ENCODE peak calls at places on chromosome 17, in six cellular contexts. O is GM23248, I is cardiac muscle cell, Y is A549, S is mammary epithelial cell, Z is body of pancreas. K is an unnamed sample.
A peak's percentile ranks its signal among the peaks of the same experiment; 100 is the strongest.

GRCh38 chr17:80926601-80927250 is 64.9 kb upstream of the CHMP6 start:
- DNase-seq in Z (no peak), Y (no peak), O (no peak), I (no peak), S (no peak), K (no peak)

GRCh38 chr17:31448467-31449077 is 57.1 kb downstream of the RAB11FIP4 start:
- DNase-seq in Y (no peak), S (no peak), Z (no peak), I (no peak), O (peak; percentile 49), K (peak; percentile 70)

GRCh38 chr17:81508639-81509047 is 4.0 kb downstream of the ACTG1 start:
- DNase-seq in I (peak; percentile 66), S (peak; percentile 54), O (peak; percentile 63), Y (no peak), Z (no peak), K (peak; percentile 50)

GRCh38 chr17:51103451-51103850 is 17.2 kb downstream of the SPAG9 start:
- DNase-seq in S (no peak), I (peak; percentile 30), O (no peak), Z (no peak), Y (no peak), K (no peak)

GRCh38 chr17:76033139-76033538 is 6.0 kb upstream of the EVPL start:
- DNase-seq in O (no peak), S (no peak), I (no peak), Y (no peak), Z (no peak), K (no peak)

GRCh38 chr17:39800540-39800939 is 62.8 kb downstream of the GRB7 start:
- DNase-seq in Y (no peak), S (peak; percentile 78), O (no peak), Z (no peak), I (no peak), K (no peak)

GRCh38 chr17:72472116-72472515 is 351.3 kb downstream of the SOX9 start:
- DNase-seq in Y (no peak), O (no peak), S (no peak), I (no peak), Z (no peak), K (no peak)

GRCh38 chr17:79658811-79659207 is 48.0 kb upstream of the RBFOX3 start:
- DNase-seq in I (peak; percentile 68), Z (peak; percentile 16), Y (peak; percentile 70), O (peak; percentile 38), S (no peak), K (no peak)

GRCh38 chr17:29112780-29113295 is 67.4 kb downstream of the MYO18A start:
- DNase-seq in Y (no peak), S (no peak), O (peak; percentile 37), Z (peak; percentile 50), I (no peak), K (no peak)

GRCh38 chr17:75442168-75443103 is 14.0 kb upstream of the TMEM94 start:
- DNase-seq in S (no peak), I (peak; percentile 35), Z (no peak), Y (no peak), O (no peak), K (peak; percentile 43)

GRCh38 chr17:32958418-32958817 is 30.5 kb downstream of the TMEM98 start:
- DNase-seq in Y (no peak), Z (no peak), O (peak; percentile 72), I (no peak), S (no peak), K (no peak)

GRCh38 chr17:49013311-49014205 is 16.4 kb downstream of the IGF2BP1 start:
- DNase-seq in Y (no peak), S (no peak), Z (no peak), I (peak; percentile 76), O (peak; percentile 58), K (no peak)

GRCh38 chr17:81510798-81511549 is 1.6 kb downstream of the ACTG1 start:
- DNase-seq in I (peak; percentile 64), Z (no peak), O (peak; percentile 61), S (no peak), Y (no peak), K (no peak)

GRCh38 chr17:52923658-52924057 is 765.1 kb upstream of the CA10 start:
- DNase-seq in O (no peak), I (no peak), S (no peak), Z (no peak), Y (no peak), K (no peak)

GRCh38 chr17:80182118-80182844 is 12.5 kb downstream of the CARD14 start:
- DNase-seq in S (no peak), Y (no peak), Z (no peak), O (no peak), I (no peak), K (no peak)

GRCh38 chr17:74361613-74362391 is at the start of gene BTBD17:
- DNase-seq in Z (peak; percentile 54), S (peak; percentile 20), O (peak; percentile 55), I (peak; percentile 64), Y (peak; percentile 74), K (peak; percentile 50)

GRCh38 chr17:35160354-35161201 is 13.0 kb downstream of the UNC45B start:
- DNase-seq in Y (no peak), I (no peak), Z (no peak), S (no peak), O (no peak), K (no peak)

GRCh38 chr17:30212750-30213149 is 22.7 kb downstream of the SLC6A4 start:
- DNase-seq in Z (no peak), S (no peak), Y (no peak), O (no peak), I (no peak), K (no peak)

GRCh38 chr17:60229189-60229802 is 79.5 kb downstream of the CA4 start:
- DNase-seq in Y (no peak), S (no peak), Z (no peak), O (peak; percentile 45), I (no peak), K (no peak)

GRCh38 chr17:47844814-47845453 is 3.9 kb upstream of the SCRN2 start:
- DNase-seq in Y (peak; percentile 80), O (peak; percentile 52), I (no peak), Z (no peak), S (no peak), K (no peak)

GRCh38 chr17:66577041-66577440 is 257.9 kb upstream of the CACNG5 start:
- DNase-seq in Z (no peak), Y (no peak), O (no peak), S (no peak), I (no peak), K (no peak)

GRCh38 chr17:83203073-83203471 is 123.7 kb downstream of the METRNL start:
- DNase-seq in I (no peak), Y (no peak), O (peak; percentile 99), Z (peak; percentile 76), S (peak; percentile 38), K (peak; percentile 62)
- H3K9me3 ChIP-seq in I (no peaks in the 10 kb centered on the region), Y (no peaks in the 10 kb centered on the region), O (no peaks in the 10 kb centered on the region), Z (no peaks in the 10 kb centered on the region), S (no peaks in the 10 kb centered on the region), K (no peaks in the 10 kb centered on the region)

GRCh38 chr17:22467720-22468119 is 775.4 kb downstream of the KCNJ18 start:
- DNase-seq in Z (no peak), S (no peak), Y (no peak), O (no peak), I (no peak), K (no peak)

GRCh38 chr17:22469941-22470340 is 777.6 kb downstream of the KCNJ18 start:
- DNase-seq in Z (no peak), S (no peak), Y (no peak), I (no peak), O (no peak), K (no peak)

GRCh38 chr17:22469101-22469880 is 777.0 kb downstream of the KCNJ18 start:
- DNase-seq in Y (no peak), Z (no peak), S (no peak), O (no peak), I (no peak), K (no peak)

DNA sequence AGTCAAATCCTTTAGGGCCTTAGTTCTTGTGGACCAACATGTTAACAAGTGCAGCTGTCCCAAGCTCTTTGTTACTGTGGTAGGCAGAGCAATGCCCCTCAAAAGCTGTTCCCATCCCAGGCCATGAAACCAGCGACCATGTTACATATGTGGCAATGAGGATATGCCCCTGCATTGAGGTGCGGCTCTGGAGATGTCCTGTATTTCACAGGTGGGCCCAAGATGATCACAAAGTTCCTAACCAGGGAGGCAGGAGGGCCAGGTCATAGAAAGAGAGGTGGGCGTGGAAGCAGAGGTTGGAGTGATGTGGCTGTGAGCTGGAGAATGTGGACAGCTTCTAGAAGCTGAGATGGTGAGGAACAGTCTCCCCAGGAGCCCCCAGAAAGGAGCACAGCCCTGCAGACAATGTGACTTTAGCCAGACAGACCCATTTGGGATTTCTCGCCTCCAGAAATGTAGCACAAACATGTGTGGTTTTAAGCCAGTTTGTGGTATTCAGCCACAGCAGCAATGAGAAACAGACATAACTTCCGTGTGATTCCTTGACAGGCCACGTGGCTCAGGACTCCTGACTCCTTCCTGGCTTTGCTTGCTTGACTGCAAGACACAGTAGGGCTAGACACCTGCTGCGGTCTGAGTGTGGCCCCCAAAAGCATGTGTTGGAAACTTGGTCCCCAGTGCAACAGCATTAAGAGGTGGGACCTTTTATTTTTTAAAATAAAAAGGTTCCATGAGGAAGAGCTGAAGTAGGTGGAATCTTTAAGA is 778.3 kb downstream of the KCNJ18 start:
- DNase-seq in Z (no peak), I (no peak), S (no peak), Y (no peak), O (no peak), K (no peak)
- H3K9me3 ChIP-seq in Z (no peaks in the 10 kb centered on the region), I (no peaks in the 10 kb centered on the region), S (peaks cover 27% of the 10 kb centered on the region), Y (no peaks in the 10 kb centered on the region), O (no peaks in the 10 kb centered on the region), K (no peaks in the 10 kb centered on the region)

DNA sequence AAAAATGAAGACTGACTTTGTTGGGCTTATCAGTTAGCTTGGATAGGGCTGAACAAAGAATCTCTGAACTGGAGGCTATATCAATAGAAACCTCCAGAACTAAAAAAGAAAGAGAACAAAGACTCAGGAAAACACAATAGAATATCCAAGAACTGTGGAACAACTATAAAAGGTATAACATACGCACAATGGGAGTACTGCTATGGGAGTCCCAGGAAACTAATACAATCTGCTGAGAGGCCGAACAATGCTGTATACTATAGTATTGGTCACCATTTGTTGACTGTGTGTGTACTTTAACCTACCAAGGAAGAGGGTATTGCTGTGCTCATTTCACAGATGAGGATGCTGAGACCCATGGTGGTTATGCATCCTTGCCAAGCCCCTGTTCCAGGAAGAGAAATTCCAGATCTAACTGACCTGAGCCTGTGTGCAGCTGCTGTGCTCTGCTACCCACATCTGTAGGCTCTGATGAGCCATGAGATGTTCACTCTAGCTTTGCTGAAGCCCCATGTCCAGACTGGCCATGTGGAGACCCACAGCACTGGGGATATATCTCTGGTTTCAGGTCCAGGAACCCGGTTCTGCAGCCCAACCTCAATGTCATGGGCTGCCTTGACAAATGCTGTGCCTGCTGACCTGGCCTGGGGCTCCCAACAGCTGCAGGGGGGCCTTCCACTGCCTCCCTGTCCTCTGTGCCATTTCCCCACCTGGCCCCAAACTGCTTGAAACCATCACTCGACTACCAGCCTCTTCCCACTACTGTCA is 254.3 kb upstream of the TNRC6C start:
- DNase-seq in O (no peak), I (no peak), Y (no peak), Z (no peak), S (no peak), K (no peak)
- H3K9me3 ChIP-seq in O (no peaks in the 10 kb centered on the region), I (no peaks in the 10 kb centered on the region), Y (peaks cover 68% of the 10 kb centered on the region), Z (peaks cover 33% of the 10 kb centered on the region), S (peaks cover 16% of the 10 kb centered on the region), K (no peaks in the 10 kb centered on the region)

DNA sequence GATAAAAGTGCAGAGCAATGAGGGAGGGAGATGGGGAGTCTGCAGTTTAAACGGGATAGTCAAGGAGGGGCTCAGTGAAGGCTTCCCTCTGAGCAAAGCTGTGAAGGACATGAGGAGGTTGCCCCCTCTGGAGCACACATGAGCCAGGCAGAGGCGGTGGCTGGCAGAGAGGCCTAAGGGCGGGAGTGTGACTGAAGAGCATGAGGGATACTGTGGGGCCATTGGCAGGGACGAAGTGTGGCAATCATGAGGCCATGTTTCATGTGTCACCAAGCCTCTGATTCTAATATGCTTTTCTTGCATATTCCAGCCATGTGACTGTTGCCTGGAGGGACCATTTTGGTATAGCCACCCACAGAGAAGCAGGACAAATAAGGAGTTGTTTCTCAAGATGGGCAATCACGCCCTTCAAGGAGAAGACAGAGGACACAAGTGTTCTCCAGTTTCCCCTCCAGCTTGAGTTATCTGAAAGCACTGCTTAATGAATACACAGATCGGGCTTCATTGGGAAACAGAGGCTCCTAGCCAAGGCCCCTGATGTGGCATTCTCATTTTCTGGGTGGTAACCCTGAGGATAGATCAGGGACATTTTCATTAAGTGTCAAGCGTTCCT is 68.0 kb downstream of the AKAP1 start:
- DNase-seq in I (no peak), O (no peak), Z (no peak), S (no peak), Y (no peak), K (no peak)
- H3K9me3 ChIP-seq in I (no peaks in the 10 kb centered on the region), O (no peaks in the 10 kb centered on the region), Z (no peaks in the 10 kb centered on the region), S (peaks cover 14% of the 10 kb centered on the region), Y (peaks cover 52% of the 10 kb centered on the region), K (no peaks in the 10 kb centered on the region)